ENCODE peak calls at places on chromosome 12, in seven cellular contexts. P is heart left ventricle, Q is ovary, N is IMR-90, T is uterus, G is body of pancreas, Y is A549. C is an unnamed sample.

GRCh38 chr12:100593490-100593889 is 20.0 kb downstream of the GAS2L3 start:
- DNase-seq in Y (no peak), P (no peak), G (no peak), Q (no peak), T (no peak), N (no peak), C (no peak)

GRCh38 chr12:6080149-6081045 is 44.1 kb downstream of the VWF start:
- DNase-seq in N (no peak), G (no peak), P (no peak), Q (no peak), T (no peak), Y (no peak), C (no peak)

GRCh38 chr12:4540633-4541032 is 1.9 kb downstream of the RAD51AP1 start:
- DNase-seq in P (no peak), N (no peak), T (no peak), Y (no peak), Q (no peak), G (no peak), C (no peak)

GRCh38 chr12:45349911-45350310 is 134.0 kb downstream of the ANO6 start:
- DNase-seq in N (peak), G (no peak), Y (no peak), P (no peak), T (no peak), Q (peak), C (no peak)

GRCh38 chr12:105485321-105485910 is 154.9 kb downstream of the C12orf75 start:
- DNase-seq in Q (peak), P (peak), N (peak), G (peak), T (peak), Y (no peak), C (peak)

GRCh38 chr12:130044991-130045621 is 117.2 kb upstream of the FZD10 start:
- DNase-seq in G (no peak), N (no peak), Y (no peak), P (no peak), Q (no peak), T (no peak), C (no peak)

GRCh38 chr12:50482566-50482965 is 22.2 kb upstream of the DIP2B start:
- DNase-seq in P (no peak), Q (no peak), T (no peak), G (no peak), Y (no peak), N (peak), C (no peak)

GRCh38 chr12:113299619-113300237 is 35.2 kb downstream of the SLC8B1 start:
- DNase-seq in P (peak), Y (peak), Q (peak), N (peak), G (peak), T (peak), C (peak)

GRCh38 chr12:98591209-98591608 is 2.3 kb upstream of the SLC25A3 start:
- DNase-seq in Y (no peak), P (no peak), Q (no peak), N (peak), G (no peak), T (no peak), C (no peak)

GRCh38 chr12:104168596-104168995 is 30.6 kb upstream of the NFYB start:
- DNase-seq in G (no peak), N (no peak), P (no peak), T (no peak), Y (no peak), Q (no peak), C (no peak)

GRCh38 chr12:24979286-24979685 is 30.4 kb upstream of the BCAT1 start:
- DNase-seq in P (no peak), T (no peak), G (no peak), Q (no peak), Y (no peak), N (no peak), C (no peak)

GRCh38 chr12:46109343-46110219 is 119.2 kb upstream of the SCAF11 start:
- DNase-seq in N (no peak), P (no peak), G (no peak), Q (no peak), Y (no peak), T (no peak), C (no peak)

GRCh38 chr12:47741340-47741703 is 16.0 kb upstream of the ENDOU start:
- DNase-seq in Q (peak), T (peak), Y (no peak), N (no peak), G (peak), P (peak), C (peak)

GRCh38 chr12:13039557-13039956 is 4.6 kb upstream of the FAM234B start:
- DNase-seq in Y (no peak), T (no peak), G (no peak), P (no peak), N (no peak), Q (no peak), C (no peak)

GRCh38 chr12:94767971-94768370 is 117.6 kb upstream of the TMCC3 start:
- DNase-seq in N (peak), Y (no peak), G (no peak), Q (no peak), P (no peak), T (no peak), C (no peak)

GRCh38 chr12:94768398-94769039 is 118.2 kb upstream of the TMCC3 start:
- DNase-seq in Q (no peak), Y (no peak), P (no peak), T (no peak), N (no peak), G (no peak), C (no peak)

GRCh38 chr12:94769746-94770396 is 119.5 kb upstream of the TMCC3 start:
- DNase-seq in Y (no peak), N (no peak), T (no peak), G (no peak), P (no peak), Q (no peak), C (no peak)

GRCh38 chr12:94770397-94770759 is 120.0 kb upstream of the TMCC3 start:
- DNase-seq in N (no peak), Q (no peak), Y (no peak), G (no peak), P (no peak), T (no peak), C (no peak)

GRCh38 chr12:94769040-94769420 is 118.7 kb upstream of the TMCC3 start:
- DNase-seq in Y (no peak), Q (no peak), T (no peak), P (no peak), N (no peak), G (no peak), C (no peak)
- TF ChIP-seq POLR2A in Y (no peak), Q (no peak), T (no peak), P (no peak), N (no peak), G (no peak), C (no peak)

DNA sequence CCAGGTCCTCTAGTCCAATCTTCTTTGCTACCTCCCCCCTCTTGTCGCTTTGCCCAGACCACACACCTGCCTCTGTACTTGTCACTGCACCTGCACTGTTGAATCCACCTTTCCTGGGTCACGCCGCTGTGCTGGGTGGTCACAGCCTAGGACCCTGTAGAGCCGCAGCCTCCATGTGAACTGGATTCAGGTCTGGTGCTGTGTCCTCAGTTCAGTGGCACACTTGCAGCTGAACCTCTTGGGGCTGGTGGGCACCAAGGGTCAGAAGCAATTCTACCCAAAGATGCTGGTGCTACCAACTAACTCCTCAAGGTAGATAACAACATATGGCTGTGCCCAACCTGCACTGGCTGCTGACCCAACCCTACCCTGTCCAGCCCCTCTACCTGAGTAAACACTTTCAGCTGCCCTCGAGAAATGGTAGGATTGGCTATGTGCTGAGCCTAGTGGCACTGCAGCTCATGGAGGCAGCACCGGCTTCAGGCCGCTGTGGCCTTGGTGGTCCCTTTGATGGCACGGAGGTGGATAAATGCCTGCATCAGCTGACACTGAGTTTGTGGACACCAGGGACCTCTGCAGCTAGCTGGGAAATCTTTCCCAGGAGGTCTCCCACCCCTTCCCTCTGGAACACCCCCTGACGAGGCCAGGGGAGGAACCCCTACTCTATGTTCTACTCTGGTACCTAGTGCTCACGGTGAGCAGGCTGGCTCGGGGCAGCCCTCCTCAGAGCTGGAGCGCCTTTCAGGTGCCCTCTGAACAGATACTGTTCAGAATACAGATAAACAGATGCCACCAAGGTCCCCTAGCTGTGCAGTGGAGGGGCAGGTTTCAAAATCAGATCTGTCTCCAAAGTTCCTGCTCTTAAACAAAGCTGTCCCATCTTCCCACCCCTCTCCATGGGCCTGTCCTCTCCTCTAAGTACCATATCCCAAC is 14.3 kb downstream of the AGAP2 start:
- DNase-seq in Y (no peak), P (peak), Q (no peak), T (no peak), N (no peak), G (no peak), C (no peak)
- TF ChIP-seq POLR2A in Y (no peak), P (no peak), Q (no peak), T (no peak), N (no peak), G (no peak), C (no peak)

GRCh38 chr12:120110550-120111501 is 5.7 kb downstream of the RAB35 start:
- DNase-seq in G (peak), N (no peak), P (peak), T (no peak), Q (no peak), Y (no peak), C (no peak)
- TF ChIP-seq POLR2A in G (no peak), N (no peak), P (no peak), T (no peak), Q (no peak), Y (no peak), C (no peak)

GRCh38 chr12:26113194-26113654 is 11.6 kb downstream of the BHLHE41 start:
- DNase-seq in Q (no peak), N (no peak), G (peak), P (no peak), T (no peak), Y (no peak), C (no peak)

GRCh38 chr12:26112703-26113147 is 12.1 kb downstream of the BHLHE41 start:
- DNase-seq in N (peak), P (no peak), Y (no peak), T (no peak), Q (no peak), G (no peak), C (no peak)

GRCh38 chr12:26112232-26112631 is 12.6 kb downstream of the BHLHE41 start:
- DNase-seq in N (no peak), G (no peak), Q (no peak), Y (no peak), T (no peak), P (no peak), C (no peak)

GRCh38 chr12:26114720-26115406 is 10.0 kb downstream of the BHLHE41 start:
- DNase-seq in T (no peak), G (no peak), P (no peak), N (no peak), Q (no peak), Y (no peak), C (no peak)

DNA sequence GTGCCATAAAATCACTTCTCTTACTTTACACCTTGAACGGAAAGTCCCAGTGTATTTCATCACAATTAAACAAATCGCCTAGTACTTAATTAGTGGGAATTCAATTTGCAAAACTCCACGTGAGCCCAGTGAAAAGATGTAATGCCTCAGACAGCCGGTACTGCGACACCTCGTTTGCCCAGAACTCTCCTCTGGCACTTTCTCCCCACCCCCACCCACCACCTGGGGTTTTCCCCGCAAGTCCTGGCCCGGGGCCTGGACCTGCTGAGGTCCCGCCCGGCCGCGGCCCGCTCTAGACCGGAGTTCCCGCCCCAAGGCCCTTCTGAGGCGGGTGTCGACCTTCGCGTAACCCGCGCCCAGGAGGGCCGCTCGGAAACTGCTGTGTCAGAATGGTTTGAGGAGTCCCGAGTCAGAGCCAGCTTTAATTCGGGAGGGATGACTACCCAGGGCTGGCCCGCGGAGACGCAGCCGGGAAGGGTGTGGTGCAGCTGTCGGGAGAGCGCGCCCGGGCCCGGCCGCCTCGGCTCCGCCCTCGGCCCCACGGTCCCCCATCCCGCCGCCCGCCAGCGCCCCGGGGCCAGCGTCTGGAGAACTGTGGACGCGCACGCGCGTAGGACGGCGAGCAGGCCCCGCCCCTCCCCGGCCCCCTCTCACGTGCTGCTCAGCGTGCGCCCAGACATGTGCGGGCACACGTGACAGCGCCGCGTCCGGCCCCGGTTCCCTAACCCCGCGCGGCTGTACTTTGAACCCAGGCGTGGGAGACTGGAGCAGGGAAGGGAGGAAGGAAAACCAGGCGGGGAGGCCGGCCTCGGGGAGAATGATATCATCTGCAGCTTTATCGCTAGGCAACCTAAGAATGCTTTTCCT is 10.8 kb downstream of the BHLHE41 start:
- DNase-seq in N (peak), P (peak), T (peak), Q (peak), G (peak), Y (peak), C (peak)
- TF ChIP-seq POLR2A in N (peak), P (no peak), T (peak), Q (peak), G (peak), Y (peak), C (peak)

GRCh38 chr12:9106610-9107541 is 8.8 kb downstream of the A2M start:
- DNase-seq in Q (no peak), N (no peak), P (no peak), Y (no peak), T (no peak), G (no peak), C (no peak)
- TF ChIP-seq POLR2A in Q (no peak), N (no peak), P (no peak), Y (no peak), T (no peak), G (no peak), C (no peak)

GRCh38 chr12:55828357-55828756 is 1.0 kb downstream of the DNAJC14 start:
- DNase-seq in G (no peak), N (no peak), T (no peak), Y (no peak), Q (peak), P (no peak), C (no peak)

GRCh38 chr12:55833056-55833455 is 3.7 kb upstream of the DNAJC14 start:
- DNase-seq in Y (no peak), N (no peak), T (no peak), Q (no peak), P (no peak), G (no peak), C (no peak)

GRCh38 chr12:55829967-55830600 is 697 bp upstream of the DNAJC14 start:
- DNase-seq in Q (peak), G (peak), Y (peak), T (peak), P (peak), N (no peak), C (no peak)

GRCh38 chr12:55831407-55831880 is 2.1 kb upstream of the DNAJC14 start:
- DNase-seq in G (no peak), Q (no peak), Y (no peak), T (no peak), P (no peak), N (no peak), C (no peak)

DNA sequence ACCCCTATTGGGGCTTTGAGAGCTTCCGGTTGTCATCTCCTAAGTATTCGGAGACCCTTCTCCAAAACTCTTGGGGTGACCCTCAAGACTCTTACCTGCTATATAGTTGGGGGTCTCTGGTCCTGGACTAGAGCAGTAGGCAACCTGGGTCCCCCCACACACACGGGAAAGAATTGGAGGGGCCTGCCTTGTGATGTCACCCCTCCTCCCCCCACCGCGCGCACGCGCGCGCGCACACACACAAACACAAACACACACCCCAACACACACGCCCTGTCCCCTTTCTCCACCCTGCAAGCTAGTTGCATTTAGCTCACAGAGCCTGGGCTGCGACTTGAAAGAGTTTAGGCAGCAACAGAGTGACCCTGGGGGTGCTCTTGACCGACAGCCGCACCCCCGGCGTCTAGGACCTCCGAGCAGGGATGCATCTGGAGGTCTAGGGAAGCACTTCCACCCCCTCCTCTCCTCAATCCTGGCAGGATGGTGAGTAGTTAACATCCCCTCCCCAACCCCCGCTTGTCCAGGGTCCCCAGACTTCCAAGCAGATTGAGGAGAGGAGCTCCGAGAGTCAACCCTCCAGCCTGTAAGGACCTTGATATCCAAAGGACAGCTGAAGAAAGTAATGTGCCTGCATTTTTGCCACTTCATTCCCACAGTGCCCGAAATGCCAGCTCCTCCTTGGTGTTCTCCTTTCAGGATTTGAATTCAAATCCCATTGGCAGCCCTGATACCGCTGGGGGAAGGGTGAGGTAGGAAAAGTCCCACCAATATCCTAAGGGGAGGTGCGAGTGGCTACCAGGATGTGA is 1.4 kb upstream of the DNAJC14 start:
- DNase-seq in P (peak), N (peak), Y (peak), T (peak), G (peak), Q (peak), C (no peak)
- TF ChIP-seq POLR2A in P (no peak), N (no peak), Y (peak), T (peak), G (no peak), Q (peak), C (no peak)

GRCh38 chr12:39958377-39958776 is 147.5 kb downstream of the SLC2A13 start:
- DNase-seq in G (no peak), T (no peak), P (no peak), Q (no peak), N (no peak), Y (no peak), C (no peak)

GRCh38 chr12:39959016-39959415 is 146.9 kb downstream of the SLC2A13 start:
- DNase-seq in T (no peak), P (no peak), Q (no peak), Y (no peak), N (no peak), G (no peak), C (no peak)

GRCh38 chr12:39959467-39959866 is 146.4 kb downstream of the SLC2A13 start:
- DNase-seq in N (no peak), Y (no peak), T (no peak), G (no peak), Q (no peak), P (no peak), C (no peak)
- TF ChIP-seq POLR2A in N (no peak), Y (no peak), T (no peak), G (no peak), Q (no peak), P (no peak), C (no peak)

DNA sequence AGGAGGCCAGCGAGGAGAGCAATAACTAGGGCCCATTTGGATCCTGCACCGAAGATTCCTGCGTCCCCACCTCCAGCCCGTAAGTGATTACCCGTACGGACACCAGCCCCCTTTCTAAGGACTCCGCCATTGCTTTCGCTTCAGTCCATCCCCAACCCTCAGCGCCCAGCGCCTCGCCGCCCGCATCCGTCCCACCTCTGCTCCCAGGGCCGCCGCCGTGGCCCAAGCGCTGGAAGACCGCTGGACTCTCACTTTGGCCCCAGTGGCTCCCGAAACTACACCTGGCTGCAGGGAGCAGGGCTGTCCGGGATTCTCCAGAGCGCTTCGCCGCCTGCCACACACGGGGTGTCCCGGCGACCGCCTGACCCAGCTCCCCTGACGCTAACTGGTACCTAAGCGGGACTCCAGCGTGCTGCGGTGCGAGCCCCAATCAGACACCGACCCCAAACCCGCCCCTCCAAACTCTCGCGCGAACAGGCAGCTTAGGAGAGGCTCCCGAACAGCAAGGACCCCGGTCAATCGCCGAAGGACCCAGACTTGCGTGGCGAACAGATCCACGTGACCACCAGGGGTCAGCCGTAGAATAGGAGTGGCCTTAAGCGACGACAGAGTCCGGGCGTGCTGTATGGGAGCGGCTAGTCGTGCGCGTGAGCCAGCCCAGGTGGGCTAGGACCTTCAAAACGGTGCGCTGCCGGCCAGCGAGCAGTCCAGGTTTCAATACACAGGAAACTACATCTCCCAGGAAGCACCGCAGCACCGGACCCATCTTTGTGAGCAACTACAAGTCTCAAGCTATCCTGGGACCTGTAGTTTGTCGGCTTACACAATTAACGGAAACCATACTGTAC is at the start of gene CNPY2:
- DNase-seq in G (peak), P (peak), T (peak), N (peak), Y (peak), Q (peak), C (peak)
- TF ChIP-seq POLR2A in G (peak), P (no peak), T (peak), N (peak), Y (peak), Q (peak), C (peak)

C was measured in H54.